ENCODE peak calls at places on chromosomes 16 and 17, in five cellular contexts. R is ureter; F is effector memory CD4-positive, alpha-beta T cell; Z is cardiac septum; C is anterior cingulate cortex. J is an unnamed sample.

GRCh38 chr17:954431-955164 is 25.0 kb downstream of the NXN start:
- DNase-seq in R (no peak), F (no peak), Z (no peak), C (no peak), J (no peak)

GRCh38 chr16:53022374-53022773 is 30.3 kb downstream of the CHD9NB start:
- DNase-seq in R (no peak), F (no peak), Z (no peak), C (no peak), J (peak; percentile 62)

GRCh38 chr16:89912627-89913026 is 6.0 kb upstream of the MC1R start:
- DNase-seq in R (no peak), F (no peak), Z (no peak), C (no peak), J (no peak)

GRCh38 chr17:8470447-8471047 is 34.9 kb downstream of the NDEL1 start:
- DNase-seq in R (no peak), F (no peak), Z (peak; percentile 82), C (no peak), J (peak; percentile 55)

GRCh38 chr17:65013613-65014391 is 42.7 kb downstream of the GNA13 start:
- DNase-seq in R (no peak), F (peak; percentile 22), Z (no peak), C (no peak), J (no peak)

GRCh38 chr16:70437017-70437581 is 1.8 kb downstream of the ST3GAL2 start:
- DNase-seq in R (no peak), F (no peak), Z (no peak), C (no peak), J (no peak)

GRCh38 chr16:592518-593306 is 2.8 kb downstream of the RAB40C start:
- DNase-seq in R (peak; percentile 75), F (no peak), Z (no peak), C (no peak), J (peak; percentile 54)

GRCh38 chr16:20410153-20410723 is 904 bp downstream of the ACSM5 start:
- DNase-seq in R (no peak), F (no peak), Z (no peak), C (no peak), J (no peak)

GRCh38 chr17:6073620-6074019 is 3.4 kb downstream of the WSCD1 start:
- DNase-seq in R (no peak), F (no peak), Z (no peak), C (no peak), J (no peak)

GRCh38 chr16:66293932-66294331 is 72.6 kb upstream of the CDH5 start:
- DNase-seq in R (peak; percentile 17), F (no peak), Z (no peak), C (no peak), J (no peak)

GRCh38 chr16:1180772-1181714 is 28.1 kb downstream of the CACNA1H start:
- DNase-seq in R (no peak), F (no peak), Z (no peak), C (no peak), J (no peak)